ENCODE peak calls at places on chromosomes 13 and 19, in six cellular contexts. One of them, this sample, is unnamed.

GRCh38 chr19:50252111-50252886 is 48.9 kb downstream of the MYH14 start:
- DNase-seq in SW480: no peak
- DNase-seq in A172: no peak
- DNase-seq in dermis blood vessel endothelial cell: peak
- DNase-seq in BE2C: peak
- DNase-seq in HuH-7: no peak
- DNase-seq in this sample: no peak

GRCh38 chr13:105969761-105970160 is 565.7 kb downstream of the EFNB2 start:
- DNase-seq in SW480: peak
- DNase-seq in A172: peak
- DNase-seq in dermis blood vessel endothelial cell: no peak
- DNase-seq in BE2C: no peak
- DNase-seq in HuH-7: no peak
- DNase-seq in this sample: no peak

GRCh38 chr13:107124129-107124718 is 556.3 kb upstream of the ARGLU1 start:
- DNase-seq in SW480: peak
- DNase-seq in A172: peak
- DNase-seq in dermis blood vessel endothelial cell: peak
- DNase-seq in BE2C: no peak
- DNase-seq in HuH-7: no peak
- DNase-seq in this sample: no peak

GRCh38 chr19:806815-807421 is 9.7 kb downstream of the PTBP1 start:
- DNase-seq in SW480: no peak
- DNase-seq in A172: no peak
- DNase-seq in dermis blood vessel endothelial cell: no peak
- DNase-seq in BE2C: no peak
- DNase-seq in HuH-7: no peak
- DNase-seq in this sample: no peak

GRCh38 chr19:33683881-33684549 is 62.3 kb downstream of the CHST8 start:
- DNase-seq in SW480: peak
- DNase-seq in A172: peak
- DNase-seq in dermis blood vessel endothelial cell: peak
- DNase-seq in BE2C: no peak
- DNase-seq in HuH-7: peak
- DNase-seq in this sample: no peak

GRCh38 chr19:48398329-48399235 is 5.1 kb downstream of the GRIN2D start:
- DNase-seq in SW480: peak
- DNase-seq in A172: no peak
- DNase-seq in dermis blood vessel endothelial cell: peak
- DNase-seq in BE2C: peak
- DNase-seq in HuH-7: peak
- DNase-seq in this sample: peak

GRCh38 chr13:29535663-29536655 is 59.5 kb downstream of the SLC7A1 start:
- DNase-seq in SW480: no peak
- DNase-seq in A172: no peak
- DNase-seq in dermis blood vessel endothelial cell: peak
- DNase-seq in BE2C: no peak
- DNase-seq in HuH-7: no peak
- DNase-seq in this sample: no peak

GRCh38 chr13:21686761-21687391 is 16.0 kb downstream of the FGF9 start:
- DNase-seq in SW480: no peak
- DNase-seq in A172: no peak
- DNase-seq in dermis blood vessel endothelial cell: no peak
- DNase-seq in BE2C: no peak
- DNase-seq in HuH-7: no peak
- DNase-seq in this sample: no peak

GRCh38 chr13:29936961-29937360 is 86.5 kb upstream of the UBL3 start:
- DNase-seq in SW480: no peak
- DNase-seq in A172: no peak
- DNase-seq in dermis blood vessel endothelial cell: no peak
- DNase-seq in BE2C: no peak
- DNase-seq in HuH-7: no peak
- DNase-seq in this sample: no peak

GRCh38 chr13:31240921-31241320 is 41.1 kb downstream of the B3GLCT start:
- DNase-seq in SW480: no peak
- DNase-seq in A172: no peak
- DNase-seq in dermis blood vessel endothelial cell: no peak
- DNase-seq in BE2C: no peak
- DNase-seq in HuH-7: no peak
- DNase-seq in this sample: no peak

GRCh38 chr13:48783181-48783630 is 129.5 kb downstream of the CYSLTR2 start:
- DNase-seq in SW480: no peak
- DNase-seq in A172: peak
- DNase-seq in dermis blood vessel endothelial cell: peak
- DNase-seq in BE2C: peak
- DNase-seq in HuH-7: peak
- DNase-seq in this sample: no peak

GRCh38 chr13:38308736-38309135 is 40.9 kb upstream of the UFM1 start:
- DNase-seq in SW480: no peak
- DNase-seq in A172: peak
- DNase-seq in dermis blood vessel endothelial cell: no peak
- DNase-seq in BE2C: no peak
- DNase-seq in HuH-7: no peak
- DNase-seq in this sample: no peak

GRCh38 chr19:41457241-41457640 is 14.3 kb downstream of the ERICH4 start:
- DNase-seq in SW480: no peak
- DNase-seq in A172: no peak
- DNase-seq in dermis blood vessel endothelial cell: peak
- DNase-seq in BE2C: no peak
- DNase-seq in HuH-7: no peak
- DNase-seq in this sample: no peak

GRCh38 chr13:92589955-92590354 is 636.7 kb upstream of the GPC6 start:
- DNase-seq in SW480: no peak
- DNase-seq in A172: no peak
- DNase-seq in dermis blood vessel endothelial cell: no peak
- DNase-seq in BE2C: no peak
- DNase-seq in HuH-7: no peak
- DNase-seq in this sample: no peak

GRCh38 chr13:49026851-49027250 is 51.1 kb downstream of the FNDC3A start:
- DNase-seq in SW480: no peak
- DNase-seq in A172: no peak
- DNase-seq in dermis blood vessel endothelial cell: no peak
- DNase-seq in BE2C: no peak
- DNase-seq in HuH-7: no peak
- DNase-seq in this sample: no peak

GRCh38 chr13:30143671-30144400 is 163.5 kb downstream of the KATNAL1 start:
- DNase-seq in SW480: no peak
- DNase-seq in A172: peak
- DNase-seq in dermis blood vessel endothelial cell: no peak
- DNase-seq in BE2C: no peak
- DNase-seq in HuH-7: no peak
- DNase-seq in this sample: no peak

GRCh38 chr19:19513671-19514070 is 1.7 kb downstream of the TSSK6 start:
- DNase-seq in SW480: no peak
- DNase-seq in A172: no peak
- DNase-seq in dermis blood vessel endothelial cell: no peak
- DNase-seq in BE2C: no peak
- DNase-seq in HuH-7: no peak
- DNase-seq in this sample: no peak

GRCh38 chr19:45900661-45901431 is 1.6 kb downstream of the MYPOP start:
- DNase-seq in SW480: no peak
- DNase-seq in A172: no peak
- DNase-seq in dermis blood vessel endothelial cell: no peak
- DNase-seq in BE2C: no peak
- DNase-seq in HuH-7: no peak
- DNase-seq in this sample: no peak

GRCh38 chr13:47478985-47479384 is 522.1 kb downstream of the SUCLA2 start:
- DNase-seq in SW480: no peak
- DNase-seq in A172: no peak
- DNase-seq in dermis blood vessel endothelial cell: no peak
- DNase-seq in BE2C: no peak
- DNase-seq in HuH-7: no peak
- DNase-seq in this sample: no peak

GRCh38 chr13:80116107-80116506 is 224.8 kb downstream of the SPRY2 start:
- DNase-seq in SW480: no peak
- DNase-seq in A172: peak
- DNase-seq in dermis blood vessel endothelial cell: peak
- DNase-seq in BE2C: no peak
- DNase-seq in HuH-7: no peak
- DNase-seq in this sample: no peak

GRCh38 chr13:113552786-113553540 is 31.6 kb upstream of the TFDP1 start:
- DNase-seq in SW480: no peak
- DNase-seq in A172: no peak
- DNase-seq in dermis blood vessel endothelial cell: peak
- DNase-seq in BE2C: no peak
- DNase-seq in HuH-7: no peak
- DNase-seq in this sample: no peak

GRCh38 chr19:2115324-2115723 is 18.6 kb downstream of the IZUMO4 start:
- DNase-seq in SW480: no peak
- DNase-seq in A172: no peak
- DNase-seq in dermis blood vessel endothelial cell: no peak
- DNase-seq in BE2C: no peak
- DNase-seq in HuH-7: no peak
- DNase-seq in this sample: no peak

GRCh38 chr19:12969292-12969988 is at the start of gene DAND5:
- DNase-seq in SW480: no peak
- DNase-seq in A172: no peak
- DNase-seq in dermis blood vessel endothelial cell: no peak
- DNase-seq in BE2C: no peak
- DNase-seq in HuH-7: no peak
- DNase-seq in this sample: no peak

GRCh38 chr19:29217591-29217990 is 4.6 kb upstream of the UQCRFS1 start:
- DNase-seq in SW480: no peak
- DNase-seq in A172: no peak
- DNase-seq in dermis blood vessel endothelial cell: no peak
- DNase-seq in BE2C: no peak
- DNase-seq in HuH-7: no peak
- DNase-seq in this sample: no peak

GRCh38 chr19:39403331-39404312 is 3.0 kb upstream of the ZFP36 start:
- DNase-seq in SW480: peak
- DNase-seq in A172: peak
- DNase-seq in dermis blood vessel endothelial cell: peak
- DNase-seq in BE2C: peak
- DNase-seq in HuH-7: no peak
- DNase-seq in this sample: peak

GRCh38 chr19:39481229-39481545 is 549 bp downstream of the TIMM50 start:
- DNase-seq in SW480: no peak
- DNase-seq in A172: no peak
- DNase-seq in dermis blood vessel endothelial cell: peak
- DNase-seq in BE2C: no peak
- DNase-seq in HuH-7: no peak
- DNase-seq in this sample: no peak

GRCh38 chr19:33413868-33414666 is 40.6 kb downstream of the CEBPG start:
- DNase-seq in SW480: no peak
- DNase-seq in A172: no peak
- DNase-seq in dermis blood vessel endothelial cell: no peak
- DNase-seq in BE2C: no peak
- DNase-seq in HuH-7: no peak
- DNase-seq in this sample: no peak

GRCh38 chr13:72504026-72504925 is 223.2 kb downstream of the MZT1 start:
- DNase-seq in SW480: no peak
- DNase-seq in A172: peak
- DNase-seq in dermis blood vessel endothelial cell: no peak
- DNase-seq in BE2C: no peak
- DNase-seq in HuH-7: no peak
- DNase-seq in this sample: no peak

GRCh38 chr13:94435604-94436226 is 43.8 kb downstream of the DCT start:
- DNase-seq in SW480: peak
- DNase-seq in A172: peak
- DNase-seq in dermis blood vessel endothelial cell: peak
- DNase-seq in BE2C: no peak
- DNase-seq in HuH-7: peak
- DNase-seq in this sample: no peak

GRCh38 chr13:109844396-109844795 is 58.0 kb upstream of the IRS2 start:
- DNase-seq in SW480: no peak
- DNase-seq in A172: peak
- DNase-seq in dermis blood vessel endothelial cell: no peak
- DNase-seq in BE2C: no peak
- DNase-seq in HuH-7: no peak
- DNase-seq in this sample: no peak

This sample was measured in effector CD4-positive, alpha-beta T cell.